ENCODE peak calls at places on chromosomes 12 and 14, in seven cellular contexts. D is WTC11, Q is tibial nerve, W is nephron progenitor cell, E is MCF 10A, C is HFFc6, I is brain microvascular endothelial cell. J is an unnamed sample.

GRCh38 chr12:3131129-3131528 is 54.0 kb downstream of the TSPAN9 start:
- DNase-seq in I (no peak), Q (no peak), D (no peak), C (no peak), W (no peak), E (no peak), J (no peak)

GRCh38 chr14:39367387-39367751 is 64.9 kb downstream of the FBXO33 start:
- DNase-seq in I (no peak), D (peak; percentile 17), W (no peak), C (no peak), E (no peak), Q (no peak), J (no peak)

GRCh38 chr12:52442600-52443061 is 8.5 kb upstream of the KRT75 start:
- DNase-seq in I (peak; percentile 42), C (peak; percentile 69), W (peak; percentile 29), D (peak; percentile 60), E (peak; percentile 98), Q (no peak), J (no peak)

GRCh38 chr12:111596985-111597730 is 2.0 kb downstream of the ATXN2 start:
- DNase-seq in E (peak; percentile 73), C (peak; percentile 50), Q (peak; percentile 41), I (peak; percentile 50), D (peak; percentile 28), W (peak; percentile 40), J (no peak)

GRCh38 chr12:57127710-57128518 is at the start of gene LRP1:
- DNase-seq in I (peak; percentile 59), C (peak; percentile 69), W (peak; percentile 83), D (peak; percentile 78), Q (peak; percentile 80), E (peak; percentile 85), J (peak; percentile 67)

GRCh38 chr12:130675791-130676190 is 40.3 kb downstream of the RIMBP2 start:
- DNase-seq in D (no peak), I (no peak), E (no peak), Q (no peak), C (no peak), W (no peak), J (no peak)

GRCh38 chr14:77338332-77338731 is 17.5 kb downstream of the GSTZ1 start:
- DNase-seq in Q (no peak), E (no peak), C (no peak), I (no peak), D (no peak), W (no peak), J (no peak)

GRCh38 chr12:3294481-3294911 is 196.5 kb upstream of the PRMT8 start:
- DNase-seq in Q (no peak), D (no peak), E (no peak), C (no peak), W (no peak), I (no peak), J (no peak)

GRCh38 chr14:86457729-86458128 is 927.8 kb downstream of the FLRT2 start:
- DNase-seq in E (no peak), I (no peak), W (no peak), D (no peak), Q (no peak), C (no peak), J (no peak)

GRCh38 chr12:68899251-68899771 is 33.7 kb downstream of the CPM start:
- DNase-seq in D (no peak), E (peak; percentile 84), C (peak; percentile 87), W (no peak), Q (peak; percentile 30), I (peak; percentile 72), J (no peak)

GRCh38 chr12:53838978-53839377 is 87.2 kb upstream of the CISTR start:
- DNase-seq in W (no peak), C (no peak), Q (no peak), E (no peak), I (no peak), D (no peak), J (no peak)

GRCh38 chr14:52790756-52791203 is 627 bp downstream of the GNPNAT1 start:
- DNase-seq in D (no peak), W (peak; percentile 62), E (no peak), I (no peak), C (no peak), Q (no peak), J (no peak)

GRCh38 chr12:13941258-13942249 is 39.8 kb downstream of the GRIN2B start:
- DNase-seq in W (peak; percentile 34), I (peak; percentile 17), E (peak; percentile 80), Q (peak; percentile 13), D (peak; percentile 74), C (peak; percentile 25), J (peak; percentile 54)

GRCh38 chr14:93016275-93016845 is 93.4 kb downstream of the CHGA start:
- DNase-seq in I (no peak), Q (no peak), D (no peak), W (no peak), C (no peak), E (no peak), J (no peak)

GRCh38 chr14:51738754-51739153 is 87.0 kb downstream of the FRMD6 start:
- DNase-seq in E (no peak), D (peak; percentile 59), C (no peak), W (no peak), I (no peak), Q (no peak), J (no peak)

GRCh38 chr14:103427485-103428443 is 42.5 kb downstream of the MARK3 start:
- DNase-seq in W (no peak), Q (no peak), C (peak; percentile 70), D (peak; percentile 19), E (peak; percentile 54), I (peak; percentile 80), J (no peak)

GRCh38 chr14:74500417-74501134 is 7.0 kb downstream of the ISCA2 start:
- DNase-seq in D (peak; percentile 58), C (no peak), E (no peak), Q (no peak), W (no peak), I (no peak), J (no peak)

GRCh38 chr12:89029961-89030360 is 322.3 kb downstream of the DUSP6 start:
- DNase-seq in D (no peak), W (no peak), E (no peak), C (no peak), Q (no peak), I (no peak), J (no peak)

GRCh38 chr14:89455412-89455811 is 38.4 kb upstream of the FOXN3 start:
- DNase-seq in Q (no peak), W (no peak), I (no peak), D (no peak), E (no peak), C (no peak), J (no peak)

GRCh38 chr14:66405158-66405557 is 81.0 kb upstream of the CCDC196 start:
- DNase-seq in W (no peak), I (peak; percentile 80), Q (no peak), C (peak; percentile 1), D (no peak), E (no peak), J (peak; percentile 11)

GRCh38 chr12:12901158-12901791 is 9.9 kb downstream of the GPRC5A start:
- DNase-seq in E (peak; percentile 96), C (peak; percentile 94), I (peak; percentile 91), Q (peak; percentile 64), W (no peak), D (no peak), J (no peak)

GRCh38 chr12:90888316-90888715 is 66.7 kb downstream of the CCER1 start:
- DNase-seq in E (no peak), D (no peak), C (no peak), W (no peak), Q (no peak), I (no peak), J (no peak)

DNA sequence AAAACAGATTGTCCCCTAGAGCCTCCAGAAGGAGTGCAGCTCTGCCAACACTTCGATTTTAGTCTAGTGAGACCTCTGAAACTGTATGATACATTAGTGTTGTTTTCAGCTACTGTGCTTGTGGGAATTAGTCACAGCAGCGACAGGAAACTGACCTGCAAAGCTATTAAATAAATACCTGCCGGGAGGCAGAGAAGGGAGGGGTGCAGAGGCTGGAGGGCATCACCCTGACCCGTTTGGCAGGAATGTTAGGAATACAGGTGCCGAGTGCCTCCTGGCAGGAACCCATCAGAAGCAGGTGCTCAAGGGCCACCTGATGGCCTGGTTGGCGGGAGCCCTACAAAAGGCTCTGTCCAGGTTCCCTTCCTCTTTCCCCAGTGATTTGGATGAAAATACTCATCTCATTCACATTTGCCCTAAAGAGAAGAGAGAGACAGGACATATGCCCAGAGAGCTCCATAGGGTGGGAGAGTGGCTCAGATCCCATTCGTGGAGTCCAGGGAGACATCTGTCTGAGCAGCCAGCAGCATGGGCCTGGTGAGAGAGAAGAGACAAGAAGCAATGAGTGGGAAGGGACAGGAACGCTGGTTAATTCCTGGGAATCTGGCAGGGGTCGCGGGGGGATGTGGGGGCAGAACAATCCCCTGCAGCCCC is 44.6 kb downstream of the C14orf132 start:
- DNase-seq in W (no peak), C (no peak), D (no peak), E (peak; percentile 46), Q (no peak), I (no peak), J (no peak)
- TF ChIP-seq CTCF in W (no peak), C (no peak), D (no peak), E (no peak), Q (no peak), I (no peak), J (no peak)

GRCh38 chr14:94685166-94685581 is 73.0 kb downstream of the SERPINA3 start:
- DNase-seq in Q (no peak), C (no peak), E (no peak), D (no peak), W (no peak), I (no peak), J (no peak)
- TF ChIP-seq CTCF in Q (no peak), C (no peak), E (no peak), D (no peak), W (no peak), I (no peak), J (no peak)

GRCh38 chr14:59009967-59010366 is 178.5 kb upstream of the DAAM1 start:
- DNase-seq in C (no peak), E (no peak), D (no peak), Q (no peak), I (no peak), W (no peak), J (no peak)

DNA sequence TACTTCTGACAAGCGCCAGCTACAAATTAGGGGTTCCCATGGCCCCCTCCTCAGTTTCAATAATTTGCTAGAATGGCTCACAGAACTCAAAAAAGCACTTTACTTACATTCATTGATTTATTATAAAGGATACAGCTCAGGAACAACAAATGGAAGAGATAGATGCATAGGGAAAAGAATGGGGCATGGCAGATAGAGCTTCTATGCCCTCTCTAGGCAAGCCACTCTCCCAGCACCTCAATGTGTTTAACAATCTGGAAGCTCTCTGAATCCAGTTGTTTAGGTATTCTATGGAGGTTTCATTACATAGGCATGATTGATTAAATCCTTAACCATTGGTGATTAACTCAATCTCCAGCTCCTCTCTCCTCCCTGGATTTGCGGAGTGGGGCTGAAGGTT is 184.5 kb upstream of the DAAM1 start:
- DNase-seq in I (no peak), C (no peak), W (no peak), E (no peak), D (no peak), Q (no peak), J (no peak)
- TF ChIP-seq CTCF in I (peak; percentile 44), C (peak; percentile 44), W (no peak), E (no peak), D (no peak), Q (no peak), J (no peak)

GRCh38 chr14:49550284-49551184 is 35.6 kb downstream of the RPS29 start:
- DNase-seq in I (no peak), D (no peak), E (no peak), Q (no peak), C (peak; percentile 23), W (no peak), J (no peak)
- TF ChIP-seq CTCF in I (peak; percentile 36), D (no peak), E (peak; percentile 35), Q (no peak), C (peak; percentile 46), W (no peak), J (peak; percentile 33)